ENCODE peak calls at places on chromosomes 12 and 14, in five cellular contexts. One of them, this sample, is unnamed.

GRCh38 chr12:54215990-54216579 is 27.3 kb upstream of the SMUG1 start:
- DNase-seq in HS-27A: no peak
- DNase-seq in stimulated activated CD8-positive, alpha-beta memory T cell treated with anti-CD3 and anti-CD28 coated beads, Interleukin-4, amount 100 ng/mL, for 24 hours: no peak
- DNase-seq in stimulated activated CD4-positive, alpha-beta T cell treated with anti-CD3 and anti-CD28 coated beads, TNF-alpha, amount 100 ng/mL, for 4 hours: peak
- DNase-seq in substantia nigra: no peak
- DNase-seq in this sample: no peak

GRCh38 chr14:102225386-102225785 is 79.6 kb downstream of the MOK start:
- DNase-seq in HS-27A: no peak
- DNase-seq in stimulated activated CD8-positive, alpha-beta memory T cell treated with anti-CD3 and anti-CD28 coated beads, Interleukin-4, amount 100 ng/mL, for 24 hours: no peak
- DNase-seq in substantia nigra: no peak
- DNase-seq in stimulated activated CD4-positive, alpha-beta T cell treated with anti-CD3 and anti-CD28 coated beads, TNF-alpha, amount 100 ng/mL, for 4 hours: no peak
- DNase-seq in this sample: no peak

GRCh38 chr14:61488417-61488816 is 167.0 kb downstream of the PRKCH start:
- DNase-seq in substantia nigra: no peak
- DNase-seq in stimulated activated CD4-positive, alpha-beta T cell treated with anti-CD3 and anti-CD28 coated beads, TNF-alpha, amount 100 ng/mL, for 4 hours: no peak
- DNase-seq in stimulated activated CD8-positive, alpha-beta memory T cell treated with anti-CD3 and anti-CD28 coated beads, Interleukin-4, amount 100 ng/mL, for 24 hours: no peak
- DNase-seq in HS-27A: no peak
- DNase-seq in this sample: no peak

GRCh38 chr14:99773496-99774203 is 19.6 kb upstream of the EML1 start:
- DNase-seq in stimulated activated CD4-positive, alpha-beta T cell treated with anti-CD3 and anti-CD28 coated beads, TNF-alpha, amount 100 ng/mL, for 4 hours: no peak
- DNase-seq in HS-27A: no peak
- DNase-seq in substantia nigra: no peak
- DNase-seq in stimulated activated CD8-positive, alpha-beta memory T cell treated with anti-CD3 and anti-CD28 coated beads, Interleukin-4, amount 100 ng/mL, for 24 hours: no peak
- DNase-seq in this sample: no peak

GRCh38 chr12:89250213-89250612 is 102.1 kb downstream of the DUSP6 start:
- DNase-seq in HS-27A: no peak
- DNase-seq in substantia nigra: no peak
- DNase-seq in stimulated activated CD8-positive, alpha-beta memory T cell treated with anti-CD3 and anti-CD28 coated beads, Interleukin-4, amount 100 ng/mL, for 24 hours: no peak
- DNase-seq in stimulated activated CD4-positive, alpha-beta T cell treated with anti-CD3 and anti-CD28 coated beads, TNF-alpha, amount 100 ng/mL, for 4 hours: no peak
- DNase-seq in this sample: peak

GRCh38 chr14:50091240-50091914 is 25.0 kb downstream of the VCPKMT start:
- DNase-seq in HS-27A: no peak
- DNase-seq in substantia nigra: no peak
- DNase-seq in stimulated activated CD4-positive, alpha-beta T cell treated with anti-CD3 and anti-CD28 coated beads, TNF-alpha, amount 100 ng/mL, for 4 hours: no peak
- DNase-seq in stimulated activated CD8-positive, alpha-beta memory T cell treated with anti-CD3 and anti-CD28 coated beads, Interleukin-4, amount 100 ng/mL, for 24 hours: no peak
- DNase-seq in this sample: no peak

GRCh38 chr12:2177003-2177402 is 124.2 kb downstream of the CACNA1C start:
- DNase-seq in HS-27A: no peak
- DNase-seq in stimulated activated CD8-positive, alpha-beta memory T cell treated with anti-CD3 and anti-CD28 coated beads, Interleukin-4, amount 100 ng/mL, for 24 hours: no peak
- DNase-seq in substantia nigra: no peak
- DNase-seq in stimulated activated CD4-positive, alpha-beta T cell treated with anti-CD3 and anti-CD28 coated beads, TNF-alpha, amount 100 ng/mL, for 4 hours: no peak
- DNase-seq in this sample: no peak

GRCh38 chr12:58955849-58956248 is 35.5 kb upstream of the LRIG3 start:
- DNase-seq in substantia nigra: no peak
- DNase-seq in stimulated activated CD4-positive, alpha-beta T cell treated with anti-CD3 and anti-CD28 coated beads, TNF-alpha, amount 100 ng/mL, for 4 hours: no peak
- DNase-seq in HS-27A: no peak
- DNase-seq in stimulated activated CD8-positive, alpha-beta memory T cell treated with anti-CD3 and anti-CD28 coated beads, Interleukin-4, amount 100 ng/mL, for 24 hours: no peak
- DNase-seq in this sample: no peak

GRCh38 chr12:67689339-67689738 is 40.8 kb downstream of the DYRK2 start:
- DNase-seq in stimulated activated CD8-positive, alpha-beta memory T cell treated with anti-CD3 and anti-CD28 coated beads, Interleukin-4, amount 100 ng/mL, for 24 hours: no peak
- DNase-seq in stimulated activated CD4-positive, alpha-beta T cell treated with anti-CD3 and anti-CD28 coated beads, TNF-alpha, amount 100 ng/mL, for 4 hours: no peak
- DNase-seq in substantia nigra: no peak
- DNase-seq in HS-27A: no peak
- DNase-seq in this sample: no peak

GRCh38 chr12:108305520-108305919 is 33.6 kb downstream of the CMKLR1 start:
- DNase-seq in substantia nigra: no peak
- DNase-seq in stimulated activated CD8-positive, alpha-beta memory T cell treated with anti-CD3 and anti-CD28 coated beads, Interleukin-4, amount 100 ng/mL, for 24 hours: no peak
- DNase-seq in HS-27A: peak
- DNase-seq in stimulated activated CD4-positive, alpha-beta T cell treated with anti-CD3 and anti-CD28 coated beads, TNF-alpha, amount 100 ng/mL, for 4 hours: no peak
- DNase-seq in this sample: no peak

GRCh38 chr14:75723716-75724115 is 62.7 kb downstream of the TTLL5 start:
- DNase-seq in stimulated activated CD4-positive, alpha-beta T cell treated with anti-CD3 and anti-CD28 coated beads, TNF-alpha, amount 100 ng/mL, for 4 hours: no peak
- DNase-seq in substantia nigra: no peak
- DNase-seq in stimulated activated CD8-positive, alpha-beta memory T cell treated with anti-CD3 and anti-CD28 coated beads, Interleukin-4, amount 100 ng/mL, for 24 hours: no peak
- DNase-seq in HS-27A: no peak
- DNase-seq in this sample: no peak

GRCh38 chr14:56099081-56099797 is 19.0 kb upstream of the PELI2 start:
- DNase-seq in HS-27A: no peak
- DNase-seq in stimulated activated CD4-positive, alpha-beta T cell treated with anti-CD3 and anti-CD28 coated beads, TNF-alpha, amount 100 ng/mL, for 4 hours: no peak
- DNase-seq in stimulated activated CD8-positive, alpha-beta memory T cell treated with anti-CD3 and anti-CD28 coated beads, Interleukin-4, amount 100 ng/mL, for 24 hours: no peak
- DNase-seq in substantia nigra: no peak
- DNase-seq in this sample: no peak

GRCh38 chr12:5953835-5954586 is 9.0 kb upstream of the ANO2 start:
- DNase-seq in stimulated activated CD4-positive, alpha-beta T cell treated with anti-CD3 and anti-CD28 coated beads, TNF-alpha, amount 100 ng/mL, for 4 hours: no peak
- DNase-seq in substantia nigra: no peak
- DNase-seq in HS-27A: no peak
- DNase-seq in stimulated activated CD8-positive, alpha-beta memory T cell treated with anti-CD3 and anti-CD28 coated beads, Interleukin-4, amount 100 ng/mL, for 24 hours: no peak
- DNase-seq in this sample: no peak

GRCh38 chr12:107235600-107235999 is 142.3 kb upstream of the CRY1 start:
- DNase-seq in stimulated activated CD8-positive, alpha-beta memory T cell treated with anti-CD3 and anti-CD28 coated beads, Interleukin-4, amount 100 ng/mL, for 24 hours: no peak
- DNase-seq in stimulated activated CD4-positive, alpha-beta T cell treated with anti-CD3 and anti-CD28 coated beads, TNF-alpha, amount 100 ng/mL, for 4 hours: no peak
- DNase-seq in substantia nigra: no peak
- DNase-seq in HS-27A: no peak
- DNase-seq in this sample: no peak

GRCh38 chr12:79023261-79023660 is 158.7 kb downstream of the SYT1 start:
- DNase-seq in stimulated activated CD8-positive, alpha-beta memory T cell treated with anti-CD3 and anti-CD28 coated beads, Interleukin-4, amount 100 ng/mL, for 24 hours: no peak
- DNase-seq in HS-27A: no peak
- DNase-seq in substantia nigra: no peak
- DNase-seq in stimulated activated CD4-positive, alpha-beta T cell treated with anti-CD3 and anti-CD28 coated beads, TNF-alpha, amount 100 ng/mL, for 4 hours: no peak
- DNase-seq in this sample: no peak

GRCh38 chr12:10215451-10215850 is 2.8 kb downstream of the GABARAPL1 start:
- DNase-seq in stimulated activated CD8-positive, alpha-beta memory T cell treated with anti-CD3 and anti-CD28 coated beads, Interleukin-4, amount 100 ng/mL, for 24 hours: no peak
- DNase-seq in stimulated activated CD4-positive, alpha-beta T cell treated with anti-CD3 and anti-CD28 coated beads, TNF-alpha, amount 100 ng/mL, for 4 hours: no peak
- DNase-seq in HS-27A: no peak
- DNase-seq in substantia nigra: no peak
- DNase-seq in this sample: no peak

GRCh38 chr12:13443498-13443897 is 247.0 kb downstream of the EMP1 start:
- DNase-seq in stimulated activated CD8-positive, alpha-beta memory T cell treated with anti-CD3 and anti-CD28 coated beads, Interleukin-4, amount 100 ng/mL, for 24 hours: no peak
- DNase-seq in substantia nigra: no peak
- DNase-seq in HS-27A: no peak
- DNase-seq in stimulated activated CD4-positive, alpha-beta T cell treated with anti-CD3 and anti-CD28 coated beads, TNF-alpha, amount 100 ng/mL, for 4 hours: no peak
- DNase-seq in this sample: no peak

GRCh38 chr14:20836668-20837338 is 34.2 kb upstream of the RNASE1 start:
- DNase-seq in substantia nigra: no peak
- DNase-seq in stimulated activated CD4-positive, alpha-beta T cell treated with anti-CD3 and anti-CD28 coated beads, TNF-alpha, amount 100 ng/mL, for 4 hours: no peak
- DNase-seq in HS-27A: no peak
- DNase-seq in stimulated activated CD8-positive, alpha-beta memory T cell treated with anti-CD3 and anti-CD28 coated beads, Interleukin-4, amount 100 ng/mL, for 24 hours: no peak
- DNase-seq in this sample: peak

GRCh38 chr12:48446372-48446771 is 26.0 kb upstream of the ANP32D start:
- DNase-seq in substantia nigra: no peak
- DNase-seq in stimulated activated CD8-positive, alpha-beta memory T cell treated with anti-CD3 and anti-CD28 coated beads, Interleukin-4, amount 100 ng/mL, for 24 hours: no peak
- DNase-seq in HS-27A: no peak
- DNase-seq in stimulated activated CD4-positive, alpha-beta T cell treated with anti-CD3 and anti-CD28 coated beads, TNF-alpha, amount 100 ng/mL, for 4 hours: no peak
- DNase-seq in this sample: peak

GRCh38 chr12:109120095-109120494 is 3.7 kb downstream of the ACACB start:
- DNase-seq in stimulated activated CD8-positive, alpha-beta memory T cell treated with anti-CD3 and anti-CD28 coated beads, Interleukin-4, amount 100 ng/mL, for 24 hours: no peak
- DNase-seq in substantia nigra: no peak
- DNase-seq in stimulated activated CD4-positive, alpha-beta T cell treated with anti-CD3 and anti-CD28 coated beads, TNF-alpha, amount 100 ng/mL, for 4 hours: no peak
- DNase-seq in HS-27A: no peak
- DNase-seq in this sample: no peak

GRCh38 chr12:109719123-109720022 is 5.7 kb downstream of the FAM222A start:
- DNase-seq in HS-27A: no peak
- DNase-seq in stimulated activated CD4-positive, alpha-beta T cell treated with anti-CD3 and anti-CD28 coated beads, TNF-alpha, amount 100 ng/mL, for 4 hours: no peak
- DNase-seq in stimulated activated CD8-positive, alpha-beta memory T cell treated with anti-CD3 and anti-CD28 coated beads, Interleukin-4, amount 100 ng/mL, for 24 hours: no peak
- DNase-seq in substantia nigra: no peak
- DNase-seq in this sample: no peak

GRCh38 chr12:81005635-81006034 is 67.9 kb upstream of the LIN7A start:
- DNase-seq in substantia nigra: no peak
- DNase-seq in stimulated activated CD4-positive, alpha-beta T cell treated with anti-CD3 and anti-CD28 coated beads, TNF-alpha, amount 100 ng/mL, for 4 hours: no peak
- DNase-seq in stimulated activated CD8-positive, alpha-beta memory T cell treated with anti-CD3 and anti-CD28 coated beads, Interleukin-4, amount 100 ng/mL, for 24 hours: no peak
- DNase-seq in HS-27A: no peak
- DNase-seq in this sample: no peak

GRCh38 chr12:58420496-58420895 is 479.1 kb downstream of the ATP23 start:
- DNase-seq in substantia nigra: no peak
- DNase-seq in HS-27A: no peak
- DNase-seq in stimulated activated CD8-positive, alpha-beta memory T cell treated with anti-CD3 and anti-CD28 coated beads, Interleukin-4, amount 100 ng/mL, for 24 hours: no peak
- DNase-seq in stimulated activated CD4-positive, alpha-beta T cell treated with anti-CD3 and anti-CD28 coated beads, TNF-alpha, amount 100 ng/mL, for 4 hours: no peak
- DNase-seq in this sample: peak

GRCh38 chr12:47356129-47356622 is 276.4 kb upstream of the AMIGO2 start:
- DNase-seq in substantia nigra: no peak
- DNase-seq in stimulated activated CD8-positive, alpha-beta memory T cell treated with anti-CD3 and anti-CD28 coated beads, Interleukin-4, amount 100 ng/mL, for 24 hours: no peak
- DNase-seq in stimulated activated CD4-positive, alpha-beta T cell treated with anti-CD3 and anti-CD28 coated beads, TNF-alpha, amount 100 ng/mL, for 4 hours: no peak
- DNase-seq in HS-27A: no peak
- DNase-seq in this sample: no peak

GRCh38 chr14:106508216-106508615 is 981.8 kb downstream of the TMEM121 start:
- DNase-seq in substantia nigra: no peak
- DNase-seq in HS-27A: no peak
- DNase-seq in stimulated activated CD8-positive, alpha-beta memory T cell treated with anti-CD3 and anti-CD28 coated beads, Interleukin-4, amount 100 ng/mL, for 24 hours: no peak
- DNase-seq in stimulated activated CD4-positive, alpha-beta T cell treated with anti-CD3 and anti-CD28 coated beads, TNF-alpha, amount 100 ng/mL, for 4 hours: no peak
- DNase-seq in this sample: no peak

GRCh38 chr12:124727244-124727673 is 136.4 kb downstream of the SCARB1 start:
- DNase-seq in substantia nigra: no peak
- DNase-seq in stimulated activated CD4-positive, alpha-beta T cell treated with anti-CD3 and anti-CD28 coated beads, TNF-alpha, amount 100 ng/mL, for 4 hours: no peak
- DNase-seq in HS-27A: no peak
- DNase-seq in stimulated activated CD8-positive, alpha-beta memory T cell treated with anti-CD3 and anti-CD28 coated beads, Interleukin-4, amount 100 ng/mL, for 24 hours: no peak
- DNase-seq in this sample: peak

This sample was measured in endothelial cell of umbilical vein.